ENCODE peak calls at places on chromosomes 7 and 10, in ten cellular contexts. One of them, this sample, is unnamed.
A peak's percentile ranks its signal among the peaks of the same experiment; 100 is the strongest.

GRCh38 chr7:55192718-55193117 is 172.4 kb upstream of the LANCL2 start:
- DNase-seq in adrenal gland: no peak
- DNase-seq in HCT116: no peak
- DNase-seq in body of pancreas: no peak
- DNase-seq in ovary: no peak
- DNase-seq in prostate gland: no peak
- DNase-seq in spleen: no peak
- DNase-seq in stomach: no peak
- DNase-seq in suprapubic skin: no peak
- DNase-seq in IMR-90: peak; percentile 88
- DNase-seq in this sample: no peak

GRCh38 chr10:17453035-17453376 is 1.4 kb downstream of the ST8SIA6 start:
- DNase-seq in adrenal gland: no peak
- DNase-seq in HCT116: no peak
- DNase-seq in body of pancreas: no peak
- DNase-seq in ovary: no peak
- DNase-seq in prostate gland: no peak
- DNase-seq in spleen: no peak
- DNase-seq in stomach: no peak
- DNase-seq in suprapubic skin: no peak
- DNase-seq in IMR-90: no peak
- DNase-seq in this sample: no peak

GRCh38 chr10:24722676-24723385 is 856 bp downstream of the ARHGAP21 start:
- DNase-seq in adrenal gland: peak; percentile 58
- DNase-seq in HCT116: no peak
- DNase-seq in body of pancreas: peak; percentile 61
- DNase-seq in ovary: peak; percentile 65
- DNase-seq in prostate gland: peak; percentile 25
- DNase-seq in spleen: peak; percentile 84
- DNase-seq in stomach: peak; percentile 68
- DNase-seq in suprapubic skin: peak; percentile 69
- DNase-seq in IMR-90: peak; percentile 40
- DNase-seq in this sample: peak; percentile 57

GRCh38 chr7:13091974-13092707 is 404.7 kb downstream of the ARL4A start:
- DNase-seq in adrenal gland: no peak
- DNase-seq in HCT116: no peak
- DNase-seq in body of pancreas: no peak
- DNase-seq in ovary: no peak
- DNase-seq in prostate gland: no peak
- DNase-seq in spleen: no peak
- DNase-seq in stomach: no peak
- DNase-seq in suprapubic skin: no peak
- DNase-seq in IMR-90: peak; percentile 87
- DNase-seq in this sample: no peak

GRCh38 chr7:139523199-139523941 is at the start of gene CLEC2L:
- DNase-seq in adrenal gland: no peak
- DNase-seq in HCT116: no peak
- DNase-seq in body of pancreas: no peak
- DNase-seq in ovary: no peak
- DNase-seq in prostate gland: no peak
- DNase-seq in spleen: no peak
- DNase-seq in stomach: no peak
- DNase-seq in suprapubic skin: no peak
- DNase-seq in IMR-90: no peak
- DNase-seq in this sample: no peak

GRCh38 chr7:131688738-131689661 is 132.6 kb upstream of the PODXL start:
- DNase-seq in adrenal gland: peak; percentile 63
- DNase-seq in HCT116: peak; percentile 23
- DNase-seq in body of pancreas: peak; percentile 56
- DNase-seq in ovary: peak; percentile 53
- DNase-seq in prostate gland: peak; percentile 35
- DNase-seq in spleen: no peak
- DNase-seq in stomach: peak; percentile 71
- DNase-seq in suprapubic skin: no peak
- DNase-seq in IMR-90: peak; percentile 49
- DNase-seq in this sample: peak; percentile 80

GRCh38 chr10:15784662-15785300 is 65.1 kb upstream of the ITGA8 start:
- DNase-seq in adrenal gland: no peak
- DNase-seq in HCT116: no peak
- DNase-seq in body of pancreas: no peak
- DNase-seq in ovary: no peak
- DNase-seq in prostate gland: no peak
- DNase-seq in spleen: no peak
- DNase-seq in stomach: no peak
- DNase-seq in suprapubic skin: no peak
- DNase-seq in IMR-90: peak; percentile 56
- DNase-seq in this sample: no peak

GRCh38 chr10:17961551-17962422 is 10.1 kb downstream of the SLC39A12 start:
- DNase-seq in adrenal gland: no peak
- DNase-seq in HCT116: no peak
- DNase-seq in body of pancreas: no peak
- DNase-seq in ovary: no peak
- DNase-seq in prostate gland: no peak
- DNase-seq in spleen: no peak
- DNase-seq in stomach: no peak
- DNase-seq in suprapubic skin: no peak
- DNase-seq in IMR-90: peak; percentile 47
- DNase-seq in this sample: no peak

GRCh38 chr10:30756151-30756550 is 126.6 kb upstream of the LYZL2 start:
- DNase-seq in adrenal gland: no peak
- DNase-seq in HCT116: no peak
- DNase-seq in body of pancreas: no peak
- DNase-seq in ovary: no peak
- DNase-seq in prostate gland: no peak
- DNase-seq in spleen: no peak
- DNase-seq in stomach: no peak
- DNase-seq in suprapubic skin: no peak
- DNase-seq in IMR-90: no peak
- DNase-seq in this sample: no peak

GRCh38 chr10:2777946-2778345 is 289.4 kb upstream of the PFKP start:
- DNase-seq in adrenal gland: no peak
- DNase-seq in HCT116: no peak
- DNase-seq in body of pancreas: no peak
- DNase-seq in ovary: no peak
- DNase-seq in prostate gland: no peak
- DNase-seq in spleen: no peak
- DNase-seq in stomach: no peak
- DNase-seq in suprapubic skin: no peak
- DNase-seq in IMR-90: no peak
- DNase-seq in this sample: no peak

GRCh38 chr10:128602183-128602582 is 476.0 kb upstream of the MKI67 start:
- DNase-seq in adrenal gland: no peak
- DNase-seq in HCT116: no peak
- DNase-seq in body of pancreas: no peak
- DNase-seq in ovary: no peak
- DNase-seq in prostate gland: no peak
- DNase-seq in spleen: no peak
- DNase-seq in stomach: no peak
- DNase-seq in suprapubic skin: no peak
- DNase-seq in IMR-90: no peak
- DNase-seq in this sample: no peak

GRCh38 chr7:123763191-123763661 is 14.4 kb upstream of the WASL start:
- DNase-seq in adrenal gland: no peak
- DNase-seq in HCT116: no peak
- DNase-seq in body of pancreas: no peak
- DNase-seq in ovary: no peak
- DNase-seq in prostate gland: no peak
- DNase-seq in spleen: peak; percentile 72
- DNase-seq in stomach: no peak
- DNase-seq in suprapubic skin: no peak
- DNase-seq in IMR-90: no peak
- DNase-seq in this sample: no peak

GRCh38 chr10:34666008-34666700 is 148.9 kb downstream of the PARD3 start:
- DNase-seq in adrenal gland: peak; percentile 61
- DNase-seq in HCT116: peak; percentile 77
- DNase-seq in body of pancreas: peak; percentile 70
- DNase-seq in ovary: peak; percentile 51
- DNase-seq in prostate gland: peak; percentile 63
- DNase-seq in spleen: no peak
- DNase-seq in stomach: peak; percentile 40
- DNase-seq in suprapubic skin: no peak
- DNase-seq in IMR-90: peak; percentile 94
- DNase-seq in this sample: peak; percentile 79

GRCh38 chr7:117085275-117085674 is 132.0 kb downstream of the ST7 start:
- DNase-seq in adrenal gland: no peak
- DNase-seq in HCT116: no peak
- DNase-seq in body of pancreas: no peak
- DNase-seq in ovary: no peak
- DNase-seq in prostate gland: no peak
- DNase-seq in spleen: no peak
- DNase-seq in stomach: no peak
- DNase-seq in suprapubic skin: no peak
- DNase-seq in IMR-90: no peak
- DNase-seq in this sample: no peak

GRCh38 chr10:100174699-100175677 is 10.8 kb downstream of the ERLIN1 start:
- DNase-seq in adrenal gland: no peak
- DNase-seq in HCT116: no peak
- DNase-seq in body of pancreas: peak; percentile 44
- DNase-seq in ovary: no peak
- DNase-seq in prostate gland: no peak
- DNase-seq in spleen: no peak
- DNase-seq in stomach: no peak
- DNase-seq in suprapubic skin: no peak
- DNase-seq in IMR-90: no peak
- DNase-seq in this sample: no peak

GRCh38 chr7:41711283-41712064 is 8.6 kb upstream of the INHBA start:
- DNase-seq in adrenal gland: peak; percentile 35
- DNase-seq in HCT116: no peak
- DNase-seq in body of pancreas: peak; percentile 37
- DNase-seq in ovary: no peak
- DNase-seq in prostate gland: no peak
- DNase-seq in spleen: no peak
- DNase-seq in stomach: peak; percentile 36
- DNase-seq in suprapubic skin: no peak
- DNase-seq in IMR-90: peak; percentile 37
- DNase-seq in this sample: peak; percentile 61
- H3K4me3 ChIP-seq in adrenal gland: no peak overlapping the region
- H3K4me3 ChIP-seq in HCT116: no peak overlapping the region
- H3K4me3 ChIP-seq in body of pancreas: no peak overlapping the region
- H3K4me3 ChIP-seq in ovary: no peak overlapping the region
- H3K4me3 ChIP-seq in prostate gland: no peak overlapping the region
- H3K4me3 ChIP-seq in spleen: no peak overlapping the region
- H3K4me3 ChIP-seq in stomach: no peak overlapping the region
- H3K4me3 ChIP-seq in suprapubic skin: no peak overlapping the region
- H3K4me3 ChIP-seq in IMR-90: no peak overlapping the region
- H3K4me3 ChIP-seq in this sample: no peak overlapping the region

GRCh38 chr10:51291961-51292360 is 217.7 kb downstream of the PRKG1 start:
- DNase-seq in adrenal gland: no peak
- DNase-seq in HCT116: no peak
- DNase-seq in body of pancreas: no peak
- DNase-seq in ovary: no peak
- DNase-seq in prostate gland: no peak
- DNase-seq in spleen: no peak
- DNase-seq in stomach: no peak
- DNase-seq in suprapubic skin: no peak
- DNase-seq in IMR-90: no peak
- DNase-seq in this sample: no peak
- TF ChIP-seq CTCF in adrenal gland: no peak
- TF ChIP-seq CTCF in HCT116: no peak
- TF ChIP-seq CTCF in body of pancreas: no peak
- TF ChIP-seq CTCF in ovary: no peak
- TF ChIP-seq CTCF in prostate gland: no peak
- TF ChIP-seq CTCF in spleen: no peak
- TF ChIP-seq CTCF in stomach: no peak
- TF ChIP-seq CTCF in suprapubic skin: no peak
- TF ChIP-seq CTCF in IMR-90: no peak
- TF ChIP-seq CTCF in this sample: no peak

DNA sequence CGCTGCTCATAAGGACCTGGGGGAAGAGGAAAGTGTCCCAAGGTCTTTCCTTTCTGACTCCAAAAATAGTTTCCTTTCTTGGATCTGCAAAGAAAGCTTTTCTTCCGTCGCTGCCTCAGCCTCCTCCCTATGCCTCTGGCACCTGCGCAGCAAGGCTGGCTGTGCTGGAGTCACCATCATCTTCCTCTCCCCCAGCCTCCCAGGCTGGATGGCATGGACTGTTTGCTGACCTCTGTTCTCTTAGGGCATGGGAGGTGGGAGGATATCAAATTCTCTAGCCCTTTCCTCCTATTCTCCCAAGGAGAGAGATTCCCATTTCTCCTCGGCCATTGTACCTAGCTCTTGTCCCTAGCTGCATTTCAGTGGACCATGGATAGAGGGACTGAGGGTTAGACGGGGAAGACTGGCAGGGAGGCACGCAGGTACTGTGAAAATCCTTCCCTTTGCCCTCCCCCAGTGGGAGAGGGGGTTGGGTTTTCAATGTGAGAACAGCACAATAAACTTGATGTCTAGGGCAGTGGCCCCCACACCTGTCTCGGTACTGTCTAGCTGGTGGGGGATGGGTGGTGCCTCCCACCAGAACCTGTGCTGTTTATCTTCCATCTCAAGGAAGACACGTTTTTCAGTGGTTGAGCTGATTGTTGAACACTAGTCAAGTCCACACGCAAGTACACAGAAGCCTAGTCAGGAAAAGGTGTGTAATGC is 2.6 kb downstream of the PPP1R35 start:
- DNase-seq in adrenal gland: no peak
- DNase-seq in HCT116: no peak
- DNase-seq in body of pancreas: no peak
- DNase-seq in ovary: no peak
- DNase-seq in prostate gland: no peak
- DNase-seq in spleen: peak; percentile 69
- DNase-seq in stomach: no peak
- DNase-seq in suprapubic skin: no peak
- DNase-seq in IMR-90: no peak
- DNase-seq in this sample: peak; percentile 42
- TF ChIP-seq POLR2A in adrenal gland: no peak
- TF ChIP-seq POLR2A in HCT116: no peak
- TF ChIP-seq POLR2A in body of pancreas: no peak
- TF ChIP-seq POLR2A in ovary: no peak
- TF ChIP-seq POLR2A in prostate gland: no peak
- TF ChIP-seq POLR2A in spleen: no peak
- TF ChIP-seq POLR2A in stomach: no peak
- TF ChIP-seq POLR2A in suprapubic skin: no peak
- TF ChIP-seq POLR2A in IMR-90: no peak
- TF ChIP-seq POLR2A in this sample: peak; percentile 5

DNA sequence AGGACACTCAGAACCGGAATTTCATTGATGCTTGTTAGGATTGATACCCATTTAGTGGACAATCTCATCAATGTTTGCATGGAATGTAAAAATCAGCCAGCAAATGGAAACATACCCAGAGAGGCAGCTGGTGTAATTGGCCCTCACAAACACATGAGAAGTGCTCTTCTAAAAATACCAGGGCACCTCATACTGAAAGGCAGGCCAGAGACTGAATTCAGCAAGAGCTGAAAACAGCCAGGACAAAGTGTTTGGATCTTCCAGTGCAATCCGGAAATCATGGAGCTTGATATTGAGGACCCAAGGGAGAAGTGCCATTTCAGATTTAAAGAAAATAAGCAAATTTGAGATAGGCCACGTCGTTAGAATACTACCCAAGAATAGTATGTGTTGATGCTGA is 498.6 kb downstream of the GALNT17 start:
- DNase-seq in adrenal gland: no peak
- DNase-seq in HCT116: no peak
- DNase-seq in body of pancreas: no peak
- DNase-seq in ovary: no peak
- DNase-seq in prostate gland: no peak
- DNase-seq in spleen: no peak
- DNase-seq in stomach: no peak
- DNase-seq in suprapubic skin: no peak
- DNase-seq in IMR-90: no peak
- DNase-seq in this sample: no peak
- H3K4me3 ChIP-seq in adrenal gland: no peak overlapping the region
- H3K4me3 ChIP-seq in HCT116: no peak overlapping the region
- H3K4me3 ChIP-seq in body of pancreas: no peak overlapping the region
- H3K4me3 ChIP-seq in ovary: no peak overlapping the region
- H3K4me3 ChIP-seq in prostate gland: no peak overlapping the region
- H3K4me3 ChIP-seq in spleen: no peak overlapping the region
- H3K4me3 ChIP-seq in stomach: no peak overlapping the region
- H3K4me3 ChIP-seq in suprapubic skin: no peak overlapping the region
- H3K4me3 ChIP-seq in IMR-90: no peak overlapping the region
- H3K4me3 ChIP-seq in this sample: no peak overlapping the region

GRCh38 chr7:87137271-87137670 is 15.0 kb upstream of the DMTF1 start:
- DNase-seq in adrenal gland: no peak
- DNase-seq in HCT116: no peak
- DNase-seq in body of pancreas: no peak
- DNase-seq in ovary: no peak
- DNase-seq in prostate gland: no peak
- DNase-seq in spleen: no peak
- DNase-seq in stomach: no peak
- DNase-seq in suprapubic skin: no peak
- DNase-seq in IMR-90: no peak
- DNase-seq in this sample: no peak
- TF ChIP-seq CTCF in adrenal gland: no peak
- TF ChIP-seq CTCF in HCT116: no peak
- TF ChIP-seq CTCF in body of pancreas: no peak
- TF ChIP-seq CTCF in ovary: no peak
- TF ChIP-seq CTCF in prostate gland: no peak
- TF ChIP-seq CTCF in spleen: no peak
- TF ChIP-seq CTCF in stomach: no peak
- TF ChIP-seq CTCF in suprapubic skin: no peak
- TF ChIP-seq CTCF in IMR-90: no peak
- TF ChIP-seq CTCF in this sample: no peak